ENCODE peak calls at places on chromosomes 11 and 22, in six cellular contexts. H is GM12891, F is K562, C is GM12878, B is H1, G is HepG2. P is an unnamed sample.

GRCh38 chr22:48957311-48957986 is 870.2 kb downstream of the BRD1 start:
- DNase-seq in B (no peak), H (no peak), F (no peak), G (no peak), C (no peak), P (no peak)

GRCh38 chr11:126334665-126335462 is 20.6 kb upstream of the ST3GAL4 start:
- DNase-seq in G (no peak), H (no peak), C (no peak), F (no peak), B (no peak), P (no peak)

GRCh38 chr11:74272276-74272675 is 39.2 kb downstream of the P4HA3 start:
- DNase-seq in H (no peak), C (no peak), G (no peak), B (no peak), F (no peak), P (no peak)

GRCh38 chr11:60842688-60843605 is 1.0 kb downstream of the CCDC86 start:
- DNase-seq in C (no peak), G (no peak), H (no peak), F (no peak), B (no peak), P (no peak)

GRCh38 chr22:21652547-21653545 is 10.7 kb downstream of the SDF2L1 start:
- DNase-seq in C (no peak), G (no peak), F (peak; percentile 70), H (no peak), B (peak; percentile 67), P (peak; percentile 41)

GRCh38 chr11:134469627-134470026 is 57.6 kb upstream of the B3GAT1 start:
- DNase-seq in G (no peak), B (no peak), C (no peak), F (peak; percentile 32), H (no peak), P (no peak)

GRCh38 chr22:16914006-16914405 is 88.8 kb upstream of the XKR3 start:
- DNase-seq in G (no peak), C (no peak), H (no peak), F (no peak), B (no peak), P (no peak)

GRCh38 chr11:69699213-69699612 is 4.6 kb downstream of the FGF19 start:
- DNase-seq in H (no peak), G (no peak), C (no peak), F (no peak), B (no peak), P (no peak)

GRCh38 chr11:2534131-2534956 is 89.5 kb downstream of the KCNQ1 start:
- DNase-seq in H (no peak), C (no peak), G (no peak), F (no peak), B (peak; percentile 56), P (no peak)

GRCh38 chr11:31687256-31687655 is 123.9 kb downstream of the PAX6 start:
- DNase-seq in C (no peak), G (no peak), F (no peak), B (no peak), H (no peak), P (no peak)

GRCh38 chr11:118998822-118999221 is 884 bp downstream of the CENATAC start:
- DNase-seq in C (no peak), H (no peak), G (peak; percentile 81), B (no peak), F (peak; percentile 67), P (no peak)

GRCh38 chr22:19846620-19847344 is 7.9 kb downstream of the GNB1L start:
- DNase-seq in H (no peak), F (no peak), C (no peak), B (no peak), G (no peak), P (no peak)

GRCh38 chr11:34594603-34595002 is 26.3 kb upstream of the EHF start:
- DNase-seq in H (no peak), F (no peak), G (peak; percentile 28), C (no peak), B (no peak), P (no peak)

GRCh38 chr22:40024201-40025061 is 29.7 kb downstream of the FAM83F start:
- DNase-seq in C (no peak), H (peak; percentile 87), G (peak; percentile 54), F (peak; percentile 84), B (peak; percentile 90), P (peak; percentile 82)

GRCh38 chr11:116170526-116171120 is 602.2 kb downstream of the BUD13 start:
- DNase-seq in H (no peak), B (peak; percentile 53), C (no peak), F (peak; percentile 3), G (peak; percentile 5), P (no peak)

GRCh38 chr11:35308157-35308556 is 111.2 kb downstream of the SLC1A2 start:
- DNase-seq in H (no peak), C (no peak), F (no peak), B (no peak), G (no peak), P (no peak)

GRCh38 chr22:38830026-38830844 is 13.6 kb downstream of the NPTXR start:
- DNase-seq in B (no peak), C (no peak), H (no peak), F (no peak), G (no peak), P (no peak)

GRCh38 chr11:133945087-133945974 is 11.4 kb downstream of the IGSF9B start:
- DNase-seq in F (peak; percentile 21), B (no peak), G (no peak), H (no peak), C (no peak), P (no peak)

GRCh38 chr11:69734841-69735240 is 31.0 kb upstream of the FGF19 start:
- DNase-seq in F (no peak), G (no peak), C (no peak), B (no peak), H (no peak), P (no peak)

GRCh38 chr11:34988294-34989255 is 72.2 kb downstream of the PDHX start:
- DNase-seq in G (no peak), F (no peak), H (no peak), B (no peak), C (no peak), P (no peak)

GRCh38 chr11:95849087-95849825 is 59.0 kb downstream of the CEP57 start:
- DNase-seq in B (peak; percentile 48), C (no peak), F (peak; percentile 65), H (peak; percentile 2), G (peak; percentile 64), P (no peak)

GRCh38 chr11:44597358-44598009 is 32.0 kb downstream of the CD82 start:
- DNase-seq in G (no peak), C (no peak), F (no peak), B (no peak), H (no peak), P (no peak)

GRCh38 chr11:72224587-72225410 is at the start of gene INPPL1:
- DNase-seq in H (no peak), C (no peak), G (no peak), B (peak; percentile 61), F (peak; percentile 62), P (no peak)

GRCh38 chr11:15075162-15075526 is 1.8 kb downstream of the CALCB start:
- DNase-seq in F (no peak), G (no peak), B (no peak), H (no peak), C (no peak), P (no peak)

GRCh38 chr11:134379241-134379640 is 32.8 kb downstream of the B3GAT1 start:
- DNase-seq in H (no peak), C (no peak), F (no peak), B (no peak), G (no peak), P (no peak)

GRCh38 chr11:45477588-45477987 is 187.8 kb downstream of the CHST1 start:
- DNase-seq in C (no peak), H (no peak), G (no peak), F (no peak), B (no peak), P (no peak)

GRCh38 chr11:9855579-9856260 is 191.8 kb downstream of the SWAP70 start:
- DNase-seq in B (no peak), H (no peak), G (no peak), F (no peak), C (peak; percentile 8), P (no peak)

GRCh38 chr22:22770280-22770871 is 117.2 kb upstream of the IGLL5 start:
- DNase-seq in F (peak; percentile 96), G (peak; percentile 30), B (peak; percentile 92), C (no peak), H (no peak), P (no peak)

GRCh38 chr11:90241414-90241813 is 18.6 kb upstream of the CHORDC1 start:
- DNase-seq in C (no peak), F (peak; percentile 80), B (no peak), H (no peak), G (peak; percentile 20), P (no peak)

GRCh38 chr22:38490915-38491314 is 15.2 kb downstream of the DDX17 start:
- DNase-seq in C (no peak), H (no peak), G (peak; percentile 83), B (no peak), F (no peak), P (no peak)

GRCh38 chr11:34534826-34535225 is 21.2 kb upstream of the ELF5 start:
- DNase-seq in H (no peak), G (no peak), F (no peak), C (no peak), B (no peak), P (no peak)

GRCh38 chr22:47710135-47710534 is 947.7 kb downstream of the TBC1D22A start:
- DNase-seq in H (no peak), B (peak; percentile 35), F (no peak), G (no peak), C (no peak), P (no peak)

GRCh38 chr22:47705350-47705749 is 942.9 kb downstream of the TBC1D22A start:
- DNase-seq in F (no peak), B (peak; percentile 10), G (no peak), C (no peak), H (no peak), P (no peak)
- TF ChIP-seq TAF1 in F (no peak), B (no peak), G (no peak), C (no peak), H (no peak), P (no peak)

DNA sequence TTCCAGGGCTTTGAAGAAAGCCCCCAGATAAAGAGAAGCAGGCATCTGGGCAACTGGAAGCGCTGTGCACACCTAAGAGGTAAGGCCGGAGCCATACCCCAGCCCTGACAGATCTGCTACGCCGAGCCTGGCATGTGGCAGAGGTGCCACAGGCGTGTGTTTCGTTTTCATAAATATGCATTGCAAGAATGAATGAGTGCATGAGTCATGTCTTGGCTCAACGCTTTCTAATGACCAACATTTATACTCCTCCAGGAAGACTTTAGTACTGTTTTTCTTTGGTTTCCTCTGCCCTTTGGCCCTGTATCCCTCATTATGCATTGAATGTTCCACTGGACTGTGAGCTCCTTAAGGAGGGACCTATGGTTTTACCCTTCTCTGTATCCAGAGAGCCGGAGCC is 38.7 kb upstream of the CSNK2A3 start:
- DNase-seq in F (no peak), G (no peak), C (no peak), B (no peak), H (no peak), P (no peak)
- TF ChIP-seq POLR2AphosphoS5 in F (no peak), G (no peak), C (no peak), B (no peak), H (no peak), P (no peak)

GRCh38 chr11:78574386-78575381 is at the start of gene NARS2:
- DNase-seq in G (peak; percentile 96), F (peak; percentile 98), C (peak; percentile 95), B (peak; percentile 96), H (peak; percentile 73), P (peak; percentile 78)
- TF ChIP-seq POLR2A in G (peak; percentile 86), F (peak; percentile 93), C (peak; percentile 89), B (peak; percentile 80), H (peak; percentile 70), P (peak; percentile 87)

DNA sequence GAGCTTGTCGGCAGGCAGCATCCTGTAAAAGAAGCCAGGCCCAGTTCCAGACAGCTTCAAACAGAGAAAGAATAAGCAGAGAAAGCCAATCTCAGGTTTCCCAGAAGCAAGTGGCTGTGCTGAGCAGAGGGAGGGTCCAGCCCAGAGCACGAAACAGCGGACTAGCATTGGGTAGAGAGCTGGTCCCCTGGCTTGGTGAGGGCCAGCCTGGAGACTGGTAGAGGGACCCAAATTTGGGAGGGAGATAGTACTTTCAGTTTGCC is 48.0 kb upstream of the TSKU start:
- DNase-seq in H (no peak), B (no peak), F (peak; percentile 18), G (no peak), C (no peak), P (no peak)
- TF ChIP-seq TAF1 in H (no peak), B (no peak), F (no peak), G (no peak), C (no peak), P (no peak)

P was measured in GM12892.